ENCODE peak calls at places on chromosome 2, in five cellular contexts. A is neural progenitor cell, Q is hepatocyte, M is HCT116, I is DND-41. S is an unnamed sample.

GRCh38 chr2:206616141-206616540 is 26.1 kb upstream of the FAM237A start:
- DNase-seq in A (no peak), Q (peak; percentile 9), M (no peak), I (no peak), S (peak; percentile 20)

GRCh38 chr2:214574077-214574775 is 163.4 kb downstream of the VWC2L start:
- DNase-seq in A (no peak), Q (no peak), M (no peak), I (no peak), S (no peak)

GRCh38 chr2:106157416-106157815 is 36.7 kb downstream of the UXS1 start:
- DNase-seq in A (no peak), Q (no peak), M (no peak), I (no peak), S (no peak)

GRCh38 chr2:40543381-40543780 is 91.5 kb upstream of the SLC8A1 start:
- DNase-seq in A (no peak), Q (no peak), M (no peak), I (no peak), S (no peak)

GRCh38 chr2:2291500-2292260 is 39.4 kb downstream of the MYT1L start:
- DNase-seq in A (peak; percentile 74), Q (peak; percentile 55), M (no peak), I (no peak), S (no peak)

GRCh38 chr2:52467189-52467588 is 1300.4 kb upstream of the CHAC2 start:
- DNase-seq in A (peak; percentile 6), Q (no peak), M (no peak), I (no peak), S (no peak)

GRCh38 chr2:219029829-219030165 is 11.5 kb downstream of the CFAP65 start:
- DNase-seq in A (peak; percentile 91), Q (peak; percentile 90), M (no peak), I (peak; percentile 79), S (peak; percentile 49)

GRCh38 chr2:111678651-111679050 is 205.3 kb downstream of the ANAPC1 start:
- DNase-seq in A (no peak), Q (no peak), M (no peak), I (peak; percentile 33), S (no peak)

GRCh38 chr2:160253440-160254296 is 53.6 kb upstream of the ITGB6 start:
- DNase-seq in A (no peak), Q (peak; percentile 11), M (no peak), I (no peak), S (peak; percentile 52)

DNA sequence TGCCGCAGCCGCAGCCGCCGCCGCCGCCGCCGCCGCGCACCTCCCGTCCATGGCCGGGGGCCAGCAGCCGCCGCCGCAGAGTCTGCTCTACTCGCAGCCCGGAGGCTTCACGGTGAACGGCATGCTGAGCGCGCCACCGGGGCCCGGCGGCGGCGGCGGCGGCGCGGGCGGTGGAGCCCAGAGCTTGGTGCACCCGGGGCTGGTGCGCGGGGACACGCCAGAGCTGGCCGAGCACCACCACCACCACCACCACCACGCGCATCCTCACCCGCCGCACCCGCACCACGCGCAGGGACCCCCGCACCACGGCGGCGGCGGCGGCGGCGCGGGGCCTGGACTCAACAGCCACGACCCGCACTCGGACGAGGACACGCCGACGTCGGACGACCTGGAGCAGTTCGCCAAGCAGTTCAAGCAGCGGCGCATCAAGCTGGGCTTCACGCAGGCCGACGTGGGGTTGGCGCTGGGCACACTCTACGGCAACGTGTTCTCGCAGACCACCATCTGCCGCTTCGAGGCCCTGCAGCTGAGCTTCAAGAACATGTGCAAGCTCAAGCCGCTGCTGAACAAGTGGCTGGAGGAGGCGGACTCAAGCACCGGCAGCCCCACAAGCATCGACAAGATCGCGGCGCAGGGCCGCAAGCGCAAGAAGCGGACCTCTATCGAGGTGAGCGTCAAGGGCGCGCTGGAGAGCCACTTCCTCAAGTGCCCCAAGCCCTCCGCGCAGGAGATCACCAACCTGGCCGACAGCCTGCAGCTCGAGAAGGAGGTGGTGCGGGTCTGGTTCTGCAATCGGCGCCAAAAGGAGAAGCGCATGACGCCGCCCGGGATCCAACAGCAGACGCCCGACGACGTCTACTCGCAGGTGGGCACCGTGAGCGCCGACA is 2.4 kb downstream of the POU3F3 start:
- DNase-seq in A (peak; percentile 48), Q (no peak), M (no peak), I (no peak), S (no peak)
- TF ChIP-seq EZH2 in A (peak; percentile 100), Q (peak; percentile 100), M (no peak), I (no peak), S (peak; percentile 99)

GRCh38 chr2:128473175-128474013 is 154.7 kb upstream of the HS6ST1 start:
- DNase-seq in A (peak; percentile 7), Q (peak; percentile 55), M (no peak), I (peak; percentile 97), S (peak; percentile 86)
- H3K4me3 ChIP-seq in A (no peak overlapping the region), Q (no peak overlapping the region), M (no peak overlapping the region), I (no peak overlapping the region), S (peak overlapping the region; percentile 1)

GRCh38 chr2:191357682-191358081 is 112.5 kb downstream of the MYO1B start:
- DNase-seq in A (no peak), Q (no peak), M (no peak), I (no peak), S (no peak)
- H3K4me2 ChIP-seq in A (no peak overlapping the region), Q (no peak overlapping the region), M (no peak overlapping the region), I (no peak overlapping the region), S (no peak overlapping the region)

DNA sequence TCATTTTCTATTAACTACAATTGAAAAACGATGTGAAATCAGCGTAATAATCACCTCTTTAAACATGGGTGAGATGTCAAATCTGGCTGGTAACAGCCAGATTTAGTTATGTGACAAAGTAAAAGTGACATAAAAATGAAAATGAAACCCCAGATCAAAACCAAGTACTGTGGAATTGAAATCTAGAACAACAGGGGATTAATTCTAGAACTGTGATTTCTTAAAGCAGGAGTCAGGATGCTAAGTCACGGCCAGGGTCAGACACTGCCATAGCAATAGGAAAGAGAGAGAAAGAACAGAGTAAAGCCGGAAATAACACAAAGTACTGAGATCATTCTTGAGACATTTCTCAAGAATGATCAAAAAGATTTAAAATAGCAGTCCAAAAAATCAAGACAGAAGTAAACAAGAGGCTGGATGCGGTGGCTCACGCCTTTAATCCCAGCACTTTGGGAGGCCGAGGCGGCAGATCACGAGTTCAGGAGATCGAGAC is 1183.7 kb upstream of the NXPH2 start:
- DNase-seq in A (no peak), Q (no peak), M (no peak), I (no peak), S (no peak)
- TF ChIP-seq EZH2 in A (no peak), Q (no peak), M (no peak), I (no peak), S (no peak)

S was measured in fibroblast of lung.